ENCODE peak calls at places on chromosomes 5 and 9, in eight cellular contexts. D, L, Y, B, I, Z, H and W are unnamed samples.

GRCh38 chr5:56569051-56569450 is 246.3 kb upstream of the MAP3K1 start:
- DNase-seq in D (no peak), L (no peak), Y (no peak), B (no peak), I (peak; percentile 41), Z (no peak), H (no peak), W (no peak)

GRCh38 chr9:84898188-84898587 is 228.7 kb downstream of the NTRK2 start:
- DNase-seq in D (no peak), L (no peak), Y (no peak), B (no peak), I (no peak), Z (no peak), H (no peak), W (no peak)

GRCh38 chr9:131719262-131719908 is 20.5 kb downstream of the RAPGEF1 start:
- DNase-seq in D (no peak), L (no peak), Y (no peak), B (no peak), I (no peak), Z (no peak), H (no peak), W (no peak)

GRCh38 chr5:175873090-175873454 is 1.7 kb downstream of the CPLX2 start:
- DNase-seq in D (no peak), L (no peak), Y (no peak), B (no peak), I (peak; percentile 10), Z (no peak), H (no peak), W (no peak)

GRCh38 chr5:65012411-65012972 is 243.8 kb downstream of the CWC27 start:
- DNase-seq in D (no peak), L (no peak), Y (no peak), B (no peak), I (no peak), Z (peak; percentile 27), H (no peak), W (no peak)

GRCh38 chr5:66596791-66597757 is 881 bp downstream of the MAST4 start:
- DNase-seq in D (peak; percentile 47), L (peak; percentile 38), Y (no peak), B (no peak), I (peak; percentile 35), Z (no peak), H (no peak), W (peak; percentile 86)

GRCh38 chr5:126122942-126123341 is 300.3 kb upstream of the GRAMD2B start:
- DNase-seq in D (peak; percentile 15), L (peak; percentile 21), Y (no peak), B (no peak), I (peak; percentile 9), Z (no peak), H (no peak), W (no peak)

GRCh38 chr5:109532773-109533364 is 123.1 kb upstream of the PJA2 start:
- DNase-seq in D (peak; percentile 62), L (no peak), Y (no peak), B (no peak), I (no peak), Z (no peak), H (no peak), W (no peak)

GRCh38 chr5:148897842-148898241 is 71.4 kb downstream of the ADRB2 start:
- DNase-seq in D (no peak), L (no peak), Y (no peak), B (no peak), I (no peak), Z (peak; percentile 65), H (no peak), W (no peak)

GRCh38 chr5:77893225-77893860 is 117.2 kb upstream of the TBCA start:
- DNase-seq in D (peak; percentile 99), L (peak; percentile 42), Y (no peak), B (peak; percentile 79), I (peak; percentile 95), Z (peak; percentile 99), H (no peak), W (no peak)

GRCh38 chr5:83145882-83146331 is 68.6 kb downstream of the XRCC4 start:
- DNase-seq in D (peak; percentile 7), L (no peak), Y (no peak), B (no peak), I (peak; percentile 10), Z (peak; percentile 48), H (no peak), W (no peak)

GRCh38 chr9:114016629-114017423 is 61.3 kb downstream of the AMBP start:
- DNase-seq in D (no peak), L (no peak), Y (peak; percentile 62), B (no peak), I (no peak), Z (no peak), H (no peak), W (no peak)

GRCh38 chr5:180541710-180542109 is 47.5 kb downstream of the CNOT6 start:
- DNase-seq in D (no peak), L (no peak), Y (no peak), B (no peak), I (no peak), Z (no peak), H (no peak), W (no peak)

GRCh38 chr9:11149065-11149464 is 536.3 kb upstream of the PTPRD start:
- DNase-seq in D (no peak), L (no peak), Y (no peak), B (no peak), I (no peak), Z (no peak), H (no peak), W (no peak)

GRCh38 chr9:71721786-71722295 is 46.5 kb downstream of the CEMIP2 start:
- DNase-seq in D (peak; percentile 20), L (no peak), Y (no peak), B (no peak), I (no peak), Z (peak; percentile 59), H (no peak), W (no peak)
- H3K27ac ChIP-seq in D (no peak overlapping the region), L (no peak overlapping the region), Y (no peak overlapping the region), B (no peak overlapping the region), I (peak overlapping the region; percentile 49), Z (no peak overlapping the region), H (no peak overlapping the region), W (no peak overlapping the region)

DNA sequence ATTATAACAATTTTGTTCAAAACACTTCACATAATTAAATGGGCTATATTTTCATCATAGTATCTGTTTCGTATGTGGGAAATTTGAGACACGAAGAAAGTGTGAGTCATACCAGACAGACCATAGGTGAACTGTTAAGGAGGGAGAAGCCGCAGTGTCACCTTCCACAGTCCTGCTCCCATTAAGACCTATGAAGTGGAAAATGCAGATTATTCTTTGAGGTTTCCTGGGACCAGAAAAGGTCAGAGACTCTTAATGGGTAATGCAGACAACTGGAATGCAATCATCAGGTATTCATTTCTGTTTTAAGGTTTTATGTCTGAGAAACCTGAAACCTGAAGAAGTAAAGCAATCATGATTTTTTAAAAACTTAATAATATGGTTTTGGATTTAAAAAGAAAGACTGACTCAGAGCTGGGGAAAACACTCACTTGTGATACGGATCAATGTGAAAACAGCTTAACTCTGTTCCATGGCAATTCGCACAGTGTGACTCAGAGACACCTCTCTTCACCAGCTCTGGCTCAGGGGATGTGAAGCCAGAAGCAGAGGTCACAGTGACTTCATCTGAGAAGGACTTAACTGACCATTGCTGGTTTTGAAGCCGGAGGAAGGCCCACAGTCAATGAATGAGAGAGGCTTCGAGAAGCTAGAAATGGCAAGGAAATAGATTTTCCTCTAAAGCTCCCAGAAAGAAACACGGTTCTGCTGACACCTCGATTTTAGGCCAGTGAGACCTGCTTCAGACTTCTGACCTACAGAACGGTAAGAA is 17.2 kb upstream of the GCNT1 start:
- DNase-seq in D (peak; percentile 97), L (no peak), Y (no peak), B (no peak), I (peak; percentile 25), Z (peak; percentile 92), H (no peak), W (no peak)
- H3K27ac ChIP-seq in D (no peak overlapping the region), L (no peak overlapping the region), Y (no peak overlapping the region), B (no peak overlapping the region), I (no peak overlapping the region), Z (no peak overlapping the region), H (no peak overlapping the region), W (no peak overlapping the region)

GRCh38 chr5:57738787-57739186 is 256.2 kb upstream of the ACTBL2 start:
- DNase-seq in D (no peak), L (no peak), Y (no peak), B (no peak), I (no peak), Z (no peak), H (no peak), W (no peak)

GRCh38 chr5:57741326-57741725 is 258.7 kb upstream of the ACTBL2 start:
- DNase-seq in D (no peak), L (no peak), Y (no peak), B (no peak), I (no peak), Z (no peak), H (no peak), W (no peak)

GRCh38 chr5:57736716-57737115 is 254.1 kb upstream of the ACTBL2 start:
- DNase-seq in D (no peak), L (peak; percentile 6), Y (no peak), B (no peak), I (no peak), Z (no peak), H (no peak), W (no peak)

GRCh38 chr5:57738306-57738705 is 255.7 kb upstream of the ACTBL2 start:
- DNase-seq in D (no peak), L (no peak), Y (no peak), B (no peak), I (no peak), Z (no peak), H (no peak), W (no peak)

DNA sequence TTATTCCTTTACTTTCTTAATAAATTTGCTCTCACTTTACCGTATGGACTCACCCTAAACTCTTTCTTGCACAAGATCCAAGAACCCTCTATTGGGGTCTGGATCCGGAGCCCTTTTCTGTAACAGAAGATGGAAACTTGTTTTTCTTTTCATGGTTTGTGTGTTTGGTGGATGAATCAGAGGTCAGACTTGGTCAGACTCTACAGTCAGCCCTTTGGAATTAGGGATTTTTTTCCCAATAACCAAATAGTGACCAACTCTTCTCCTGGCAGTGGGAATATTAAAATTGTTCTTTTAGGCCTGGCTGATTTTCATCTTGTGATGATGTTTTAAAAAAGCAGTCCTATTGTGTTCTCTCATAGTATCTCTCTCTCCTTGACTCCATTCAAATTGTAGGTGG is 253.1 kb upstream of the ACTBL2 start:
- DNase-seq in D (peak; percentile 96), L (no peak), Y (no peak), B (peak; percentile 48), I (peak; percentile 77), Z (peak; percentile 96), H (no peak), W (no peak)
- H3K27ac ChIP-seq in D (peak overlapping the region; percentile 41), L (no peak overlapping the region), Y (peak overlapping the region; percentile 45), B (peak overlapping the region; percentile 63), I (no peak overlapping the region), Z (peak overlapping the region; percentile 86), H (peak overlapping the region; percentile 3), W (peak overlapping the region; percentile 46)

DNA sequence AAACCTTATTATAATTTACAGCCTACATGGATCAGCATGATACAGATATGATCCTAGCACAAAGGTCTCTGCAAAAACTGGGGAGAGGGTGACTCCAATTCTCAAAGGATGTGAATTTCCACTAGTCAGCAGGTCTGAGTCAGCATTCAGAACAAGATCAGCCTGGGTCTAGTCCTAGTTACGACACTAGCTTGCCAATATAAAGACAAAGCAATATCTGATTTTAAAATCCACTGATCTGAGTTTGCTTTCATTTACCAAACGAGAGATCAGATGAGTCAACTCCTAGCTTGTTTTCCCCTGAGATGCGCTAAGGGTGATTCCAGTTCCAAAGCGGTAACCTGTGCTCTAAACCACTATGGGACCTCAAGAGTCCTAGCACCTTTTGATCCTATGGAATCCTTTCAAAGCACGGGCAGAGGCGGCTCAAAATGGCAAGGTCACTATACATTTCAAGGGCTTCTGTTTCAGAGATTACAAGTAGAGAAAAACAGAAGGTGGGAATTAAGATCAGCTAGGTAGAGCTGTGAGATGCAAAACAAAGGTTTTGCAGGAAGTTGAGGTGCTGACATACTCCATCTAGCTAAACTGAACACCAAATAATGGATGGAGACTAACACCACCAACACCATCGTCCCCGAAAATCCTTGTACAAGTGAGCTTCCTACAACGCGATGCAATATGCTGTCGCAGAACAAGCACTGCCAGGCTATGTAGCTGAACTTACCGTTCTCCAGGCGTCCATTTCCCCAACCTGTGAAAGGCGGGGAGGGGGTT is 935 bp downstream of the SLC25A51 start:
- DNase-seq in D (peak; percentile 51), L (no peak), Y (peak; percentile 20), B (no peak), I (peak; percentile 43), Z (peak; percentile 65), H (peak; percentile 49), W (no peak)
- H3K27ac ChIP-seq in D (peak overlapping the region; percentile 48), L (no peak overlapping the region), Y (peak overlapping the region; percentile 80), B (peak overlapping the region; percentile 88), I (peak overlapping the region; percentile 78), Z (peak overlapping the region; percentile 62), H (peak overlapping the region; percentile 93), W (peak overlapping the region; percentile 77)